ENCODE peak calls at places on chromosomes 5 and 9, in six cellular contexts. M is SK-N-SH, Y is lower lobe of right lung, N is body of pancreas, H is spleen, X is heart right ventricle. Z is an unnamed sample.

GRCh38 chr5:157387164-157387563 is 72.8 kb upstream of the NIPAL4 start:
- DNase-seq in N (no peak), H (no peak), M (no peak), Y (no peak), X (no peak), Z (no peak)

GRCh38 chr5:72837524-72838096 is 21.1 kb downstream of the TNPO1 start:
- DNase-seq in M (no peak), Y (no peak), N (no peak), H (no peak), X (no peak), Z (no peak)

GRCh38 chr9:69502671-69503301 is 169.4 kb downstream of the APBA1 start:
- DNase-seq in X (no peak), Y (no peak), H (no peak), M (no peak), N (no peak), Z (no peak)

GRCh38 chr5:175460126-175460525 is 16.1 kb upstream of the DRD1 start:
- DNase-seq in M (no peak), Y (no peak), H (no peak), X (no peak), N (no peak), Z (no peak)

GRCh38 chr5:88889165-88890069 is 6.4 kb upstream of the MEF2C start:
- DNase-seq in X (peak), Y (peak), M (peak), H (peak), N (peak), Z (peak)

GRCh38 chr9:135123735-135124134 is 36.3 kb downstream of the OLFM1 start:
- DNase-seq in N (peak), H (no peak), X (no peak), M (peak), Y (peak), Z (no peak)

GRCh38 chr9:87075537-87075936 is 128.2 kb upstream of the GAS1 start:
- DNase-seq in H (no peak), M (no peak), Y (no peak), X (no peak), N (no peak), Z (peak)

GRCh38 chr9:130424781-130425310 is 19.9 kb upstream of the ASS1 start:
- DNase-seq in Y (no peak), N (no peak), X (no peak), H (no peak), M (no peak), Z (peak)

GRCh38 chr9:87123830-87124229 is 176.5 kb upstream of the GAS1 start:
- DNase-seq in N (no peak), X (no peak), Y (no peak), M (no peak), H (no peak), Z (no peak)

GRCh38 chr5:18052569-18052968 is 418.3 kb downstream of the TAF11L14 start:
- DNase-seq in H (no peak), X (no peak), Y (no peak), M (no peak), N (no peak), Z (no peak)

GRCh38 chr5:102922839-102923477 is 167.9 kb downstream of the PAM start:
- DNase-seq in Y (no peak), M (peak), N (no peak), H (no peak), X (no peak), Z (no peak)

GRCh38 chr5:42767491-42768105 is 11.0 kb downstream of the CCDC152 start:
- DNase-seq in M (peak), H (no peak), N (no peak), Y (no peak), X (no peak), Z (peak)

GRCh38 chr5:76104027-76104426 is 20.8 kb downstream of the SV2C start:
- DNase-seq in X (no peak), H (no peak), N (peak), Y (no peak), M (no peak), Z (no peak)

GRCh38 chr9:116605904-116606341 is 81.2 kb upstream of the TRIM32 start:
- DNase-seq in Y (no peak), M (peak), X (peak), H (no peak), N (no peak), Z (no peak)

GRCh38 chr5:158155087-158155486 is 296.1 kb upstream of the CLINT1 start:
- DNase-seq in N (no peak), Y (no peak), H (no peak), X (no peak), M (no peak), Z (no peak)

GRCh38 chr5:170554566-170555267 is 50.9 kb downstream of the KCNIP1 start:
- DNase-seq in H (no peak), Y (no peak), N (peak), X (no peak), M (peak), Z (no peak)

GRCh38 chr5:98780390-98780789 is 6.9 kb downstream of the RGMB start:
- DNase-seq in N (no peak), M (no peak), X (no peak), H (no peak), Y (no peak), Z (no peak)

GRCh38 chr5:40736103-40736875 is 19.5 kb downstream of the TTC33 start:
- DNase-seq in H (no peak), Y (no peak), N (peak), M (peak), X (no peak), Z (peak)

GRCh38 chr9:134187821-134188420 is 23.6 kb upstream of the RNU6ATAC start:
- DNase-seq in N (no peak), H (peak), Y (no peak), M (peak), X (no peak), Z (peak)

GRCh38 chr5:88548136-88548535 is 279.5 kb upstream of the TMEM161B start:
- DNase-seq in H (no peak), X (no peak), Y (no peak), N (no peak), M (no peak), Z (no peak)

GRCh38 chr5:151903243-151903653 is 21.4 kb downstream of the GLRA1 start:
- DNase-seq in N (no peak), H (no peak), M (no peak), Y (no peak), X (no peak), Z (peak)

GRCh38 chr9:120892748-120893584 is 16.0 kb upstream of the PHF19 start:
- DNase-seq in H (no peak), N (peak), X (no peak), M (no peak), Y (no peak), Z (no peak)

GRCh38 chr9:134766587-134766986 is 114.0 kb upstream of the FCN2 start:
- DNase-seq in Y (no peak), N (no peak), H (no peak), X (no peak), M (no peak), Z (no peak)

GRCh38 chr5:96796434-96796833 is 11.3 kb downstream of the ERAP1 start:
- DNase-seq in H (no peak), M (no peak), N (no peak), X (no peak), Y (no peak), Z (no peak)

GRCh38 chr5:13859285-13859684 is 85.2 kb downstream of the DNAH5 start:
- DNase-seq in X (no peak), H (no peak), M (no peak), N (no peak), Y (no peak), Z (no peak)

GRCh38 chr9:38126730-38127129 is 57.7 kb upstream of the SHB start:
- DNase-seq in M (no peak), H (no peak), N (no peak), Y (no peak), X (no peak), Z (no peak)

GRCh38 chr5:177557041-177557647 is 2.8 kb upstream of the FAM193B start:
- DNase-seq in H (no peak), M (no peak), N (no peak), Y (no peak), X (no peak), Z (no peak)

GRCh38 chr9:80175286-80175906 is 603.6 kb downstream of the TLE4 start:
- DNase-seq in N (peak), M (peak), H (no peak), Y (no peak), X (no peak), Z (no peak)

GRCh38 chr5:1110260-1110929 is 1.5 kb downstream of the SLC12A7 start:
- DNase-seq in X (no peak), N (peak), H (no peak), M (no peak), Y (no peak), Z (no peak)

DNA sequence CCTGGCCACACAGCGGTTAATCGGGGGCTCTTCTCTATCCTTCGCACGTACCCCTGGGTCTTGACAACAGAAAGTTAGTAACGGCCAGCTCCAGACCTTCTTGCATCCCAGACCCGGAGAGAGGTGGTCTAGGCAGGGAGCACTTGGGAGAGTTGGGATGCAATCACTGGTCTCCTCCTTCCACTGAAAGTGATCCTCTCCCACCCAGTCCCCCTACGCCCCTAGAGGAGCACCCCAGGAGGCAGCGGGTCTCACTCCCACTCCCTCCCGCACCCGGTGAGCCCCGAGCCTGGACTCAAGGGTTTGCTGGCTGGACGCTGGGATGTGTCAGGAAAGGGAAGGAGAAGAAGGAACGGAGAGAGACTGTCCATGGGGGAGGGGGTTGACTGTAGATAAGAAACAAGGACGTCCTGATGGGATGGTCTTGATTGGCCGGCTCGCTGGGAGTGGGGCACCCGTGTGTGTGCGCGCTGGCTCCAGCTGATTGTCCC is 2.0 kb downstream of the RORB start:
- DNase-seq in H (peak), M (peak), N (no peak), Y (no peak), X (peak), Z (peak)
- H3K4me3 ChIP-seq in H (peak), M (peak), N (no peak), Y (peak), X (peak), Z (peak)

GRCh38 chr5:146055432-146055831 is 49.9 kb downstream of the PLAC8L1 start:
- DNase-seq in N (no peak), H (no peak), X (no peak), M (no peak), Y (no peak), Z (no peak)

GRCh38 chr5:146060221-146060585 is 45.2 kb downstream of the PLAC8L1 start:
- DNase-seq in N (no peak), H (no peak), M (no peak), X (no peak), Y (no peak), Z (no peak)

DNA sequence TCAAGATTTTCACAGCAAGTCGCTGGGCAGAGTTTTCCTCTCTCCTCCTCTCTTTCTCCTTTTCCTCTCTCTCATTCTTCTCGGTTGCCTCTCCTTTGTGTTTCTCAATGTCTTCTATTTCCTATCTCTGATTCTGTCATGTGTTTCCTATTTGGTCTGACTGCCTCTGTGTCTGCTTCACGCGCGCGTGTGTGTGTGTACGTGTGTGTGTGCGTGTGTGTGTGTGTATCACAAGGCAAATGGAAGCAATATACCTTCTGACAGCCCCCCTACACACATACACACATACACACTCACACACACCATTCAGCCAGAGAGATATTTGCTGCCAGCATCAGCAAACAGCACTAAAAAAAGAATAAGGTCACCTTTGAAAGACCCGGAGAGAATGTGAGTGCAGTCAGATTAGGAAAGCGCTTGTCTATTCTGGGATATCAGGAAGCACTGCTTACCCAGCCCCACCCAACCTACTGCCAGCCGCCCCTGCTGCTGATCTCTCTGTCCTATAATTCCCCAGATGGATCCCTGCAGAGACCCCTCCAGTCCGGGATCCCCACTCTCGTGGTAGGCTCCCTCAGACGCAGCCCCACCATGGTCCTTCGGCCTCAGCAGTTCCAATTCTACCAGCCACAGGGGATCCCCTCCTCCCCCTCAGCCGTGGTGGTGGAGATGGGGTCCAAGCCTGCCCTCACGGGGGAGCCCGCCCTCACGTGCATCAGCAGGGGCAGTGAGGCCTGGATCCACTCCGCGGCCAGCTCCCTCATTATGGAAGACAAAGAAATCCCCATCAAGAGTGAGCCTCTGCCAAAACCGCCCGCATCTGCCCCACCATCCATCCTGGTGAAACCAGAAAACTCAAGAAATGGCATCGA is 45.8 kb downstream of the PLAC8L1 start:
- DNase-seq in H (no peak), N (no peak), M (peak), X (peak), Y (no peak), Z (peak)
- H3K4me3 ChIP-seq in H (no peak), N (no peak), M (no peak), X (peak), Y (no peak), Z (no peak)

GRCh38 chr9:22427226-22427880 is 19.3 kb upstream of the DMRTA1 start:
- DNase-seq in H (no peak), X (no peak), M (no peak), N (no peak), Y (no peak), Z (no peak)
- H3K4me3 ChIP-seq in H (no peak), X (no peak), M (no peak), N (no peak), Y (no peak), Z (no peak)

GRCh38 chr5:168365581-168366081 is 74.2 kb downstream of the WWC1 start:
- DNase-seq in N (peak), Y (peak), H (no peak), X (no peak), M (no peak), Z (peak)

GRCh38 chr5:168364738-168365550 is 73.5 kb downstream of the WWC1 start:
- DNase-seq in N (peak), M (no peak), Y (peak), H (no peak), X (no peak), Z (peak)

GRCh38 chr5:168362097-168362885 is 70.8 kb downstream of the WWC1 start:
- DNase-seq in Y (no peak), M (no peak), N (no peak), H (no peak), X (no peak), Z (no peak)

GRCh38 chr5:168366124-168366523 is 74.7 kb downstream of the WWC1 start:
- DNase-seq in N (no peak), Y (no peak), X (no peak), M (no peak), H (no peak), Z (no peak)

GRCh38 chr5:168364151-168364661 is 72.8 kb downstream of the WWC1 start:
- DNase-seq in H (no peak), X (no peak), Y (no peak), N (no peak), M (no peak), Z (no peak)
- H3K4me3 ChIP-seq in H (no peak), X (no peak), Y (no peak), N (no peak), M (no peak), Z (no peak)

GRCh38 chr9:81685763-81686613 is 3.4 kb downstream of the TLE1 start:
- DNase-seq in N (peak), X (no peak), M (no peak), Y (no peak), H (no peak), Z (no peak)

GRCh38 chr9:81683704-81684103 is 5.6 kb downstream of the TLE1 start:
- DNase-seq in X (no peak), Y (no peak), H (no peak), N (no peak), M (no peak), Z (peak)

GRCh38 chr9:81689343-81690175 is at the start of gene TLE1:
- DNase-seq in N (peak), X (peak), M (peak), Y (peak), H (peak), Z (peak)

GRCh38 chr9:81687521-81688261 is 1.7 kb downstream of the TLE1 start:
- DNase-seq in N (peak), H (peak), M (peak), Y (peak), X (peak), Z (peak)

DNA sequence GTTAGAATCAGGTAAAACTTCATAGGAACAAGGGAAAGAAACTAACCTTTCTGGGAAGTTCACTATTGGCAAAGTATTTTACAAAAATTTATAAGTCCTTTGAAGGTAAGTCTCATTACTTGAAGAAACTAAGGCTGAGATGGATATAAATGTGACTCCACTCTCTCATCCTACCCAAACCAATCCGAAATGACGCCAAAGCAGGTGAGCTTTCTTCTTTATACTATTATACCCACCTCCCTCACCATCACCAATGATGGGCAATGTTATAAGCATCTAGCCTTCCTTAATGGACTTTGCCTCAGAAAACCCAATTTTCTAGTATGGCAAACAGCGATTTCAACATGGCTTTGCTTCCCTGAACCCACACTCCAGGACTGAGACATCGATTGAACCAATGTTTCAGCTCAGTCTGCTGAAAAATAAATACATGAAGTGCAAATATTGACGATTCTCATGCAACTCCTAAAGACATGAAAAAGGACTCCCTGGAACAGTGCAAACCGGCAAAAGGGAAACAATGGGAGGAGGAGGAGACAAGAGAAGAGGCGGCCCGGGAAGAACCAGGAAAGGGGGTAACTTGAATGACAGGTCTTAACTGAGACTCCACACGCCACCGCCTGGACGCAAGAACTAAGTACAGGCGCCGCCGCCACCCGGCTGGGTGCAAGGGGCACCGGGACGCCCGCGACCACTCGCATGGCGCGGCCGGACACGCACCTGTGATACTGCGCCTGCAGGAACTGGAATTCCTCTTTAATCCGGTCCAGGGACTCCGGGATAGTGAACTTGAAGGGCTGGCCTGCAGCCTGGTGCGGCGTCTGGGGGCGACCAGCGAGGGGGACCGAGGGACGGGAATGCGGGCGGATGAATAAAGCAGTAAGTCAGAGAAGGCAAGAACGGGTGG is 2.5 kb downstream of the TLE1 start:
- DNase-seq in N (peak), M (peak), X (peak), Y (peak), H (peak), Z (peak)
- H3K4me3 ChIP-seq in N (peak), M (peak), X (peak), Y (peak), H (peak), Z (peak)

GRCh38 chr5:127810707-127811106 is 107.5 kb downstream of the CCDC192 start:
- DNase-seq in X (no peak), M (no peak), Y (no peak), H (no peak), N (no peak), Z (no peak)
- H3K4me3 ChIP-seq in X (no peak), M (no peak), Y (no peak), H (no peak), N (no peak), Z (no peak)

GRCh38 chr5:39164529-39165402 is 54.6 kb downstream of the FYB1 start:
- DNase-seq in N (no peak), M (no peak), X (no peak), H (no peak), Y (no peak), Z (no peak)
- H3K4me3 ChIP-seq in N (no peak), M (no peak), X (no peak), H (no peak), Y (no peak), Z (no peak)

Z was measured in H7.